ENCODE peak calls at places on chromosome 14, in nine cellular contexts. One of them, this sample, is unnamed.
A peak's percentile ranks its signal among the peaks of the same experiment; 100 is the strongest.

GRCh38 chr14:75563931-75564330 is 14.5 kb upstream of the FLVCR2 start:
- DNase-seq in germinal center: no peak
- DNase-seq in A549: no peak
- DNase-seq in AG08396: no peak
- DNase-seq in mesothelial cell of epicardium: no peak
- DNase-seq in activated CD4-positive, alpha-beta T cell treated with anti-CD3 and anti-CD28 coated beads, Interleukin-2, amount 10 ng/mL, durations not matched to agents 7 days and 5 days: no peak
- DNase-seq in lower leg skin: no peak
- DNase-seq in activated CD8-positive, alpha-beta T cell treated with anti-CD3 and anti-CD28 coated beads, Interleukin-2, amount 10 ng/mL, durations not matched to agents 7 days and 5 days: no peak
- DNase-seq in substantia nigra: no peak
- DNase-seq in this sample: no peak

GRCh38 chr14:24406416-24406815 is 7.6 kb downstream of the NYNRIN start:
- DNase-seq in germinal center: no peak
- DNase-seq in A549: no peak
- DNase-seq in AG08396: no peak
- DNase-seq in mesothelial cell of epicardium: no peak
- DNase-seq in activated CD4-positive, alpha-beta T cell treated with anti-CD3 and anti-CD28 coated beads, Interleukin-2, amount 10 ng/mL, durations not matched to agents 7 days and 5 days: no peak
- DNase-seq in lower leg skin: peak; percentile 65
- DNase-seq in activated CD8-positive, alpha-beta T cell treated with anti-CD3 and anti-CD28 coated beads, Interleukin-2, amount 10 ng/mL, durations not matched to agents 7 days and 5 days: no peak
- DNase-seq in substantia nigra: no peak
- DNase-seq in this sample: no peak

GRCh38 chr14:85531141-85531593 is 1.2 kb downstream of the FLRT2 start:
- DNase-seq in germinal center: no peak
- DNase-seq in A549: peak; percentile 79
- DNase-seq in AG08396: peak; percentile 45
- DNase-seq in mesothelial cell of epicardium: peak; percentile 63
- DNase-seq in activated CD4-positive, alpha-beta T cell treated with anti-CD3 and anti-CD28 coated beads, Interleukin-2, amount 10 ng/mL, durations not matched to agents 7 days and 5 days: no peak
- DNase-seq in lower leg skin: peak; percentile 90
- DNase-seq in activated CD8-positive, alpha-beta T cell treated with anti-CD3 and anti-CD28 coated beads, Interleukin-2, amount 10 ng/mL, durations not matched to agents 7 days and 5 days: no peak
- DNase-seq in substantia nigra: peak; percentile 5
- DNase-seq in this sample: no peak

GRCh38 chr14:105107781-105108515 is 42.7 kb upstream of the GPR132 start:
- DNase-seq in germinal center: no peak
- DNase-seq in A549: no peak
- DNase-seq in AG08396: peak; percentile 3
- DNase-seq in mesothelial cell of epicardium: no peak
- DNase-seq in activated CD4-positive, alpha-beta T cell treated with anti-CD3 and anti-CD28 coated beads, Interleukin-2, amount 10 ng/mL, durations not matched to agents 7 days and 5 days: no peak
- DNase-seq in lower leg skin: peak; percentile 57
- DNase-seq in activated CD8-positive, alpha-beta T cell treated with anti-CD3 and anti-CD28 coated beads, Interleukin-2, amount 10 ng/mL, durations not matched to agents 7 days and 5 days: peak; percentile 18
- DNase-seq in substantia nigra: no peak
- DNase-seq in this sample: no peak

GRCh38 chr14:95835331-95835730 is 41.3 kb upstream of the TUNAR start:
- DNase-seq in germinal center: no peak
- DNase-seq in A549: no peak
- DNase-seq in AG08396: no peak
- DNase-seq in mesothelial cell of epicardium: peak; percentile 17
- DNase-seq in activated CD4-positive, alpha-beta T cell treated with anti-CD3 and anti-CD28 coated beads, Interleukin-2, amount 10 ng/mL, durations not matched to agents 7 days and 5 days: no peak
- DNase-seq in lower leg skin: no peak
- DNase-seq in activated CD8-positive, alpha-beta T cell treated with anti-CD3 and anti-CD28 coated beads, Interleukin-2, amount 10 ng/mL, durations not matched to agents 7 days and 5 days: no peak
- DNase-seq in substantia nigra: no peak
- DNase-seq in this sample: no peak

GRCh38 chr14:86604546-86604945 is 1074.6 kb downstream of the FLRT2 start:
- DNase-seq in germinal center: no peak
- DNase-seq in A549: no peak
- DNase-seq in AG08396: peak; percentile 17
- DNase-seq in mesothelial cell of epicardium: no peak
- DNase-seq in activated CD4-positive, alpha-beta T cell treated with anti-CD3 and anti-CD28 coated beads, Interleukin-2, amount 10 ng/mL, durations not matched to agents 7 days and 5 days: no peak
- DNase-seq in lower leg skin: no peak
- DNase-seq in activated CD8-positive, alpha-beta T cell treated with anti-CD3 and anti-CD28 coated beads, Interleukin-2, amount 10 ng/mL, durations not matched to agents 7 days and 5 days: no peak
- DNase-seq in substantia nigra: no peak
- DNase-seq in this sample: peak; percentile 47

GRCh38 chr14:87250992-87251391 is 742.0 kb downstream of the GALC start:
- DNase-seq in germinal center: no peak
- DNase-seq in A549: no peak
- DNase-seq in AG08396: no peak
- DNase-seq in mesothelial cell of epicardium: no peak
- DNase-seq in activated CD4-positive, alpha-beta T cell treated with anti-CD3 and anti-CD28 coated beads, Interleukin-2, amount 10 ng/mL, durations not matched to agents 7 days and 5 days: no peak
- DNase-seq in lower leg skin: no peak
- DNase-seq in activated CD8-positive, alpha-beta T cell treated with anti-CD3 and anti-CD28 coated beads, Interleukin-2, amount 10 ng/mL, durations not matched to agents 7 days and 5 days: no peak
- DNase-seq in substantia nigra: no peak
- DNase-seq in this sample: no peak

GRCh38 chr14:33114331-33114730 is 175.7 kb downstream of the NPAS3 start:
- DNase-seq in germinal center: no peak
- DNase-seq in A549: no peak
- DNase-seq in AG08396: no peak
- DNase-seq in mesothelial cell of epicardium: no peak
- DNase-seq in activated CD4-positive, alpha-beta T cell treated with anti-CD3 and anti-CD28 coated beads, Interleukin-2, amount 10 ng/mL, durations not matched to agents 7 days and 5 days: no peak
- DNase-seq in lower leg skin: no peak
- DNase-seq in activated CD8-positive, alpha-beta T cell treated with anti-CD3 and anti-CD28 coated beads, Interleukin-2, amount 10 ng/mL, durations not matched to agents 7 days and 5 days: no peak
- DNase-seq in substantia nigra: no peak
- DNase-seq in this sample: no peak

GRCh38 chr14:58747181-58747580 is 109.4 kb downstream of the DACT1 start:
- DNase-seq in germinal center: no peak
- DNase-seq in A549: peak; percentile 64
- DNase-seq in AG08396: peak; percentile 34
- DNase-seq in mesothelial cell of epicardium: no peak
- DNase-seq in activated CD4-positive, alpha-beta T cell treated with anti-CD3 and anti-CD28 coated beads, Interleukin-2, amount 10 ng/mL, durations not matched to agents 7 days and 5 days: no peak
- DNase-seq in lower leg skin: peak; percentile 85
- DNase-seq in activated CD8-positive, alpha-beta T cell treated with anti-CD3 and anti-CD28 coated beads, Interleukin-2, amount 10 ng/mL, durations not matched to agents 7 days and 5 days: no peak
- DNase-seq in substantia nigra: no peak
- DNase-seq in this sample: no peak

GRCh38 chr14:24187538-24187915 is 1.1 kb downstream of the IPO4 start:
- DNase-seq in germinal center: no peak
- DNase-seq in A549: no peak
- DNase-seq in AG08396: no peak
- DNase-seq in mesothelial cell of epicardium: no peak
- DNase-seq in activated CD4-positive, alpha-beta T cell treated with anti-CD3 and anti-CD28 coated beads, Interleukin-2, amount 10 ng/mL, durations not matched to agents 7 days and 5 days: no peak
- DNase-seq in lower leg skin: no peak
- DNase-seq in activated CD8-positive, alpha-beta T cell treated with anti-CD3 and anti-CD28 coated beads, Interleukin-2, amount 10 ng/mL, durations not matched to agents 7 days and 5 days: no peak
- DNase-seq in substantia nigra: no peak
- DNase-seq in this sample: peak; percentile 18

GRCh38 chr14:28609228-28609828 is 157.3 kb upstream of the FOXG1 start:
- DNase-seq in germinal center: no peak
- DNase-seq in A549: peak; percentile 63
- DNase-seq in AG08396: no peak
- DNase-seq in mesothelial cell of epicardium: peak; percentile 82
- DNase-seq in activated CD4-positive, alpha-beta T cell treated with anti-CD3 and anti-CD28 coated beads, Interleukin-2, amount 10 ng/mL, durations not matched to agents 7 days and 5 days: peak; percentile 15
- DNase-seq in lower leg skin: no peak
- DNase-seq in activated CD8-positive, alpha-beta T cell treated with anti-CD3 and anti-CD28 coated beads, Interleukin-2, amount 10 ng/mL, durations not matched to agents 7 days and 5 days: peak; percentile 34
- DNase-seq in substantia nigra: no peak
- DNase-seq in this sample: peak; percentile 40

GRCh38 chr14:103728721-103729120 is 13.1 kb downstream of the ZFYVE21 start:
- DNase-seq in germinal center: no peak
- DNase-seq in A549: no peak
- DNase-seq in AG08396: no peak
- DNase-seq in mesothelial cell of epicardium: no peak
- DNase-seq in activated CD4-positive, alpha-beta T cell treated with anti-CD3 and anti-CD28 coated beads, Interleukin-2, amount 10 ng/mL, durations not matched to agents 7 days and 5 days: no peak
- DNase-seq in lower leg skin: no peak
- DNase-seq in activated CD8-positive, alpha-beta T cell treated with anti-CD3 and anti-CD28 coated beads, Interleukin-2, amount 10 ng/mL, durations not matched to agents 7 days and 5 days: no peak
- DNase-seq in substantia nigra: no peak
- DNase-seq in this sample: no peak

GRCh38 chr14:32667791-32668190 is 270.9 kb upstream of the NPAS3 start:
- DNase-seq in germinal center: no peak
- DNase-seq in A549: peak; percentile 13
- DNase-seq in AG08396: no peak
- DNase-seq in mesothelial cell of epicardium: no peak
- DNase-seq in activated CD4-positive, alpha-beta T cell treated with anti-CD3 and anti-CD28 coated beads, Interleukin-2, amount 10 ng/mL, durations not matched to agents 7 days and 5 days: no peak
- DNase-seq in lower leg skin: no peak
- DNase-seq in activated CD8-positive, alpha-beta T cell treated with anti-CD3 and anti-CD28 coated beads, Interleukin-2, amount 10 ng/mL, durations not matched to agents 7 days and 5 days: no peak
- DNase-seq in substantia nigra: no peak
- DNase-seq in this sample: no peak

GRCh38 chr14:31024577-31025334 is 693 bp upstream of the AP4S1 start:
- DNase-seq in germinal center: no peak
- DNase-seq in A549: no peak
- DNase-seq in AG08396: peak; percentile 24
- DNase-seq in mesothelial cell of epicardium: no peak
- DNase-seq in activated CD4-positive, alpha-beta T cell treated with anti-CD3 and anti-CD28 coated beads, Interleukin-2, amount 10 ng/mL, durations not matched to agents 7 days and 5 days: no peak
- DNase-seq in lower leg skin: no peak
- DNase-seq in activated CD8-positive, alpha-beta T cell treated with anti-CD3 and anti-CD28 coated beads, Interleukin-2, amount 10 ng/mL, durations not matched to agents 7 days and 5 days: no peak
- DNase-seq in substantia nigra: no peak
- DNase-seq in this sample: no peak

GRCh38 chr14:89367449-89368120 is 49.4 kb downstream of the FOXN3 start:
- DNase-seq in germinal center: no peak
- DNase-seq in A549: no peak
- DNase-seq in AG08396: no peak
- DNase-seq in mesothelial cell of epicardium: peak; percentile 20
- DNase-seq in activated CD4-positive, alpha-beta T cell treated with anti-CD3 and anti-CD28 coated beads, Interleukin-2, amount 10 ng/mL, durations not matched to agents 7 days and 5 days: no peak
- DNase-seq in lower leg skin: no peak
- DNase-seq in activated CD8-positive, alpha-beta T cell treated with anti-CD3 and anti-CD28 coated beads, Interleukin-2, amount 10 ng/mL, durations not matched to agents 7 days and 5 days: no peak
- DNase-seq in substantia nigra: no peak
- DNase-seq in this sample: no peak

GRCh38 chr14:94542111-94542810 is 19.0 kb upstream of the SERPINA4 start:
- DNase-seq in germinal center: no peak
- DNase-seq in A549: no peak
- DNase-seq in AG08396: no peak
- DNase-seq in mesothelial cell of epicardium: peak; percentile 28
- DNase-seq in activated CD4-positive, alpha-beta T cell treated with anti-CD3 and anti-CD28 coated beads, Interleukin-2, amount 10 ng/mL, durations not matched to agents 7 days and 5 days: no peak
- DNase-seq in lower leg skin: peak; percentile 81
- DNase-seq in activated CD8-positive, alpha-beta T cell treated with anti-CD3 and anti-CD28 coated beads, Interleukin-2, amount 10 ng/mL, durations not matched to agents 7 days and 5 days: no peak
- DNase-seq in substantia nigra: no peak
- DNase-seq in this sample: no peak

GRCh38 chr14:77181124-77181602 is 435 bp upstream of the TMEM63C start:
- DNase-seq in germinal center: no peak
- DNase-seq in A549: no peak
- DNase-seq in AG08396: no peak
- DNase-seq in mesothelial cell of epicardium: no peak
- DNase-seq in activated CD4-positive, alpha-beta T cell treated with anti-CD3 and anti-CD28 coated beads, Interleukin-2, amount 10 ng/mL, durations not matched to agents 7 days and 5 days: no peak
- DNase-seq in lower leg skin: no peak
- DNase-seq in activated CD8-positive, alpha-beta T cell treated with anti-CD3 and anti-CD28 coated beads, Interleukin-2, amount 10 ng/mL, durations not matched to agents 7 days and 5 days: no peak
- DNase-seq in substantia nigra: no peak
- DNase-seq in this sample: no peak

GRCh38 chr14:23469906-23470403 is 452 bp downstream of the NGDN start:
- DNase-seq in germinal center: no peak
- DNase-seq in A549: no peak
- DNase-seq in AG08396: no peak
- DNase-seq in mesothelial cell of epicardium: no peak
- DNase-seq in activated CD4-positive, alpha-beta T cell treated with anti-CD3 and anti-CD28 coated beads, Interleukin-2, amount 10 ng/mL, durations not matched to agents 7 days and 5 days: no peak
- DNase-seq in lower leg skin: no peak
- DNase-seq in activated CD8-positive, alpha-beta T cell treated with anti-CD3 and anti-CD28 coated beads, Interleukin-2, amount 10 ng/mL, durations not matched to agents 7 days and 5 days: no peak
- DNase-seq in substantia nigra: no peak
- DNase-seq in this sample: no peak

GRCh38 chr14:99850705-99851104 is 57.5 kb downstream of the EML1 start:
- DNase-seq in germinal center: no peak
- DNase-seq in A549: no peak
- DNase-seq in AG08396: no peak
- DNase-seq in mesothelial cell of epicardium: no peak
- DNase-seq in activated CD4-positive, alpha-beta T cell treated with anti-CD3 and anti-CD28 coated beads, Interleukin-2, amount 10 ng/mL, durations not matched to agents 7 days and 5 days: no peak
- DNase-seq in lower leg skin: no peak
- DNase-seq in activated CD8-positive, alpha-beta T cell treated with anti-CD3 and anti-CD28 coated beads, Interleukin-2, amount 10 ng/mL, durations not matched to agents 7 days and 5 days: no peak
- DNase-seq in substantia nigra: no peak
- DNase-seq in this sample: no peak

GRCh38 chr14:91511014-91511466 is 930 bp upstream of the PPP4R3A start:
- DNase-seq in germinal center: no peak
- DNase-seq in A549: peak; percentile 55
- DNase-seq in AG08396: peak; percentile 18
- DNase-seq in mesothelial cell of epicardium: no peak
- DNase-seq in activated CD4-positive, alpha-beta T cell treated with anti-CD3 and anti-CD28 coated beads, Interleukin-2, amount 10 ng/mL, durations not matched to agents 7 days and 5 days: no peak
- DNase-seq in lower leg skin: no peak
- DNase-seq in activated CD8-positive, alpha-beta T cell treated with anti-CD3 and anti-CD28 coated beads, Interleukin-2, amount 10 ng/mL, durations not matched to agents 7 days and 5 days: no peak
- DNase-seq in substantia nigra: no peak
- DNase-seq in this sample: no peak

GRCh38 chr14:89270439-89271227 is 146.4 kb downstream of the FOXN3 start:
- DNase-seq in germinal center: peak; percentile 15
- DNase-seq in A549: no peak
- DNase-seq in AG08396: no peak
- DNase-seq in mesothelial cell of epicardium: no peak
- DNase-seq in activated CD4-positive, alpha-beta T cell treated with anti-CD3 and anti-CD28 coated beads, Interleukin-2, amount 10 ng/mL, durations not matched to agents 7 days and 5 days: no peak
- DNase-seq in lower leg skin: no peak
- DNase-seq in activated CD8-positive, alpha-beta T cell treated with anti-CD3 and anti-CD28 coated beads, Interleukin-2, amount 10 ng/mL, durations not matched to agents 7 days and 5 days: no peak
- DNase-seq in substantia nigra: no peak
- DNase-seq in this sample: no peak

GRCh38 chr14:21978184-21978998 is 304.8 kb upstream of the OR4E1 start:
- DNase-seq in germinal center: peak; percentile 61
- DNase-seq in A549: peak; percentile 62
- DNase-seq in AG08396: peak; percentile 28
- DNase-seq in mesothelial cell of epicardium: peak; percentile 47
- DNase-seq in activated CD4-positive, alpha-beta T cell treated with anti-CD3 and anti-CD28 coated beads, Interleukin-2, amount 10 ng/mL, durations not matched to agents 7 days and 5 days: peak; percentile 79
- DNase-seq in lower leg skin: no peak
- DNase-seq in activated CD8-positive, alpha-beta T cell treated with anti-CD3 and anti-CD28 coated beads, Interleukin-2, amount 10 ng/mL, durations not matched to agents 7 days and 5 days: peak; percentile 77
- DNase-seq in substantia nigra: no peak
- DNase-seq in this sample: peak; percentile 77

GRCh38 chr14:58639842-58640484 is 2.2 kb downstream of the DACT1 start:
- DNase-seq in germinal center: no peak
- DNase-seq in A549: peak; percentile 65
- DNase-seq in AG08396: peak; percentile 80
- DNase-seq in mesothelial cell of epicardium: no peak
- DNase-seq in activated CD4-positive, alpha-beta T cell treated with anti-CD3 and anti-CD28 coated beads, Interleukin-2, amount 10 ng/mL, durations not matched to agents 7 days and 5 days: no peak
- DNase-seq in lower leg skin: no peak
- DNase-seq in activated CD8-positive, alpha-beta T cell treated with anti-CD3 and anti-CD28 coated beads, Interleukin-2, amount 10 ng/mL, durations not matched to agents 7 days and 5 days: no peak
- DNase-seq in substantia nigra: no peak
- DNase-seq in this sample: no peak

GRCh38 chr14:68685419-68686211 is 107.3 kb downstream of the ZFP36L1 start:
- DNase-seq in germinal center: peak; percentile 90
- DNase-seq in A549: no peak
- DNase-seq in AG08396: no peak
- DNase-seq in mesothelial cell of epicardium: no peak
- DNase-seq in activated CD4-positive, alpha-beta T cell treated with anti-CD3 and anti-CD28 coated beads, Interleukin-2, amount 10 ng/mL, durations not matched to agents 7 days and 5 days: peak; percentile 80
- DNase-seq in lower leg skin: peak; percentile 82
- DNase-seq in activated CD8-positive, alpha-beta T cell treated with anti-CD3 and anti-CD28 coated beads, Interleukin-2, amount 10 ng/mL, durations not matched to agents 7 days and 5 days: peak; percentile 88
- DNase-seq in substantia nigra: no peak
- DNase-seq in this sample: peak; percentile 43

GRCh38 chr14:81343166-81343565 is 57.0 kb downstream of the STON2 start:
- DNase-seq in germinal center: no peak
- DNase-seq in A549: no peak
- DNase-seq in AG08396: no peak
- DNase-seq in mesothelial cell of epicardium: no peak
- DNase-seq in activated CD4-positive, alpha-beta T cell treated with anti-CD3 and anti-CD28 coated beads, Interleukin-2, amount 10 ng/mL, durations not matched to agents 7 days and 5 days: no peak
- DNase-seq in lower leg skin: no peak
- DNase-seq in activated CD8-positive, alpha-beta T cell treated with anti-CD3 and anti-CD28 coated beads, Interleukin-2, amount 10 ng/mL, durations not matched to agents 7 days and 5 days: no peak
- DNase-seq in substantia nigra: no peak
- DNase-seq in this sample: no peak

GRCh38 chr14:77158175-77158908 is 16.8 kb upstream of the ZDHHC22 start:
- DNase-seq in germinal center: no peak
- DNase-seq in A549: peak; percentile 52
- DNase-seq in AG08396: peak; percentile 81
- DNase-seq in mesothelial cell of epicardium: no peak
- DNase-seq in activated CD4-positive, alpha-beta T cell treated with anti-CD3 and anti-CD28 coated beads, Interleukin-2, amount 10 ng/mL, durations not matched to agents 7 days and 5 days: no peak
- DNase-seq in lower leg skin: no peak
- DNase-seq in activated CD8-positive, alpha-beta T cell treated with anti-CD3 and anti-CD28 coated beads, Interleukin-2, amount 10 ng/mL, durations not matched to agents 7 days and 5 days: no peak
- DNase-seq in substantia nigra: peak; percentile 28
- DNase-seq in this sample: no peak

GRCh38 chr14:100904307-100905019 is 941 bp upstream of the RTL1 start:
- DNase-seq in germinal center: no peak
- DNase-seq in A549: peak; percentile 34
- DNase-seq in AG08396: peak; percentile 8
- DNase-seq in mesothelial cell of epicardium: peak; percentile 73
- DNase-seq in activated CD4-positive, alpha-beta T cell treated with anti-CD3 and anti-CD28 coated beads, Interleukin-2, amount 10 ng/mL, durations not matched to agents 7 days and 5 days: no peak
- DNase-seq in lower leg skin: peak; percentile 77
- DNase-seq in activated CD8-positive, alpha-beta T cell treated with anti-CD3 and anti-CD28 coated beads, Interleukin-2, amount 10 ng/mL, durations not matched to agents 7 days and 5 days: no peak
- DNase-seq in substantia nigra: no peak
- DNase-seq in this sample: peak; percentile 34

GRCh38 chr14:80973918-80974317 is 18.5 kb downstream of the TSHR start:
- DNase-seq in germinal center: no peak
- DNase-seq in A549: no peak
- DNase-seq in AG08396: no peak
- DNase-seq in mesothelial cell of epicardium: no peak
- DNase-seq in activated CD4-positive, alpha-beta T cell treated with anti-CD3 and anti-CD28 coated beads, Interleukin-2, amount 10 ng/mL, durations not matched to agents 7 days and 5 days: no peak
- DNase-seq in lower leg skin: no peak
- DNase-seq in activated CD8-positive, alpha-beta T cell treated with anti-CD3 and anti-CD28 coated beads, Interleukin-2, amount 10 ng/mL, durations not matched to agents 7 days and 5 days: no peak
- DNase-seq in substantia nigra: no peak
- DNase-seq in this sample: peak; percentile 65

GRCh38 chr14:99579903-99580570 is 24.0 kb downstream of the CCDC85C start:
- DNase-seq in germinal center: no peak
- DNase-seq in A549: peak; percentile 89
- DNase-seq in AG08396: peak; percentile 84
- DNase-seq in mesothelial cell of epicardium: peak; percentile 78
- DNase-seq in activated CD4-positive, alpha-beta T cell treated with anti-CD3 and anti-CD28 coated beads, Interleukin-2, amount 10 ng/mL, durations not matched to agents 7 days and 5 days: no peak
- DNase-seq in lower leg skin: no peak
- DNase-seq in activated CD8-positive, alpha-beta T cell treated with anti-CD3 and anti-CD28 coated beads, Interleukin-2, amount 10 ng/mL, durations not matched to agents 7 days and 5 days: no peak
- DNase-seq in substantia nigra: no peak
- DNase-seq in this sample: no peak

GRCh38 chr14:23078692-23079116 is 16.2 kb downstream of the ACIN1 start:
- DNase-seq in germinal center: no peak
- DNase-seq in A549: peak; percentile 83
- DNase-seq in AG08396: peak; percentile 83
- DNase-seq in mesothelial cell of epicardium: no peak
- DNase-seq in activated CD4-positive, alpha-beta T cell treated with anti-CD3 and anti-CD28 coated beads, Interleukin-2, amount 10 ng/mL, durations not matched to agents 7 days and 5 days: no peak
- DNase-seq in lower leg skin: peak; percentile 94
- DNase-seq in activated CD8-positive, alpha-beta T cell treated with anti-CD3 and anti-CD28 coated beads, Interleukin-2, amount 10 ng/mL, durations not matched to agents 7 days and 5 days: no peak
- DNase-seq in substantia nigra: no peak
- DNase-seq in this sample: no peak

GRCh38 chr14:77007339-77007974 is 21.1 kb downstream of the IRF2BPL start:
- DNase-seq in germinal center: no peak
- DNase-seq in A549: no peak
- DNase-seq in AG08396: no peak
- DNase-seq in mesothelial cell of epicardium: no peak
- DNase-seq in activated CD4-positive, alpha-beta T cell treated with anti-CD3 and anti-CD28 coated beads, Interleukin-2, amount 10 ng/mL, durations not matched to agents 7 days and 5 days: no peak
- DNase-seq in lower leg skin: no peak
- DNase-seq in activated CD8-positive, alpha-beta T cell treated with anti-CD3 and anti-CD28 coated beads, Interleukin-2, amount 10 ng/mL, durations not matched to agents 7 days and 5 days: no peak
- DNase-seq in substantia nigra: no peak
- DNase-seq in this sample: no peak

This sample was measured in DND-41.